ENCODE peak calls at places on chromosome 12, in five cellular contexts. Z is activated T-helper 1 cell treated with anti-CD3 and anti-CD28 coated beads, Interleukin-2, amount 50 U/mL, for 16 hours; B is activated CD4-positive, alpha-beta T cell treated with anti-CD3 and anti-CD28 coated beads, Interleukin-2, amount 50 U/mL, for 48 hours; T is HTR-8/SVneo; Y is CD4-positive, alpha-beta T cell. H is an unnamed sample.

GRCh38 chr12:28034271-28034670 is 61.7 kb upstream of the PTHLH start:
- DNase-seq in Z (no peak), B (no peak), T (no peak), Y (no peak), H (no peak)

GRCh38 chr12:116520801-116521471 is 38.2 kb upstream of the MAP1LC3B2 start:
- DNase-seq in Z (no peak), B (no peak), T (no peak), Y (no peak), H (no peak)

GRCh38 chr12:49897276-49897675 is 6.4 kb downstream of the FAIM2 start:
- DNase-seq in Z (no peak), B (no peak), T (no peak), Y (no peak), H (no peak)

GRCh38 chr12:97837401-97837800 is 374.8 kb downstream of the RMST start:
- DNase-seq in Z (no peak), B (no peak), T (no peak), Y (no peak), H (no peak)

GRCh38 chr12:124437621-124438414 is 129.6 kb downstream of the NCOR2 start:
- DNase-seq in Z (no peak), B (no peak), T (no peak), Y (no peak), H (no peak)

GRCh38 chr12:3551386-3551785 is 60.4 kb downstream of the PRMT8 start:
- DNase-seq in Z (no peak), B (no peak), T (no peak), Y (no peak), H (no peak)

GRCh38 chr12:20214286-20214685 is 154.1 kb upstream of the PDE3A start:
- DNase-seq in Z (no peak), B (no peak), T (no peak), Y (no peak), H (no peak)

GRCh38 chr12:12606793-12607589 is 4.7 kb upstream of the CREBL2 start:
- DNase-seq in Z (no peak), B (no peak), T (no peak), Y (no peak), H (no peak)

GRCh38 chr12:122111070-122111750 is 32.7 kb downstream of the MLXIP start:
- DNase-seq in Z (no peak), B (no peak), T (no peak), Y (no peak), H (no peak)

GRCh38 chr12:2640281-2640680 is 154.5 kb upstream of the FKBP4 start:
- DNase-seq in Z (no peak), B (no peak), T (no peak), Y (no peak), H (no peak)

H was measured in activated gamma-delta T cell.